ENCODE peak calls at places on chromosome 14, in four cellular contexts. R is pancreas, T is GM06990, P is H9. V is an unnamed sample.

GRCh38 chr14:75435473-75435872 is 7.7 kb downstream of the JDP2 start:
- DNase-seq in R (no peak), T (no peak), P (no peak), V (no peak)

GRCh38 chr14:53174918-53175317 is 21.8 kb upstream of the DDHD1 start:
- DNase-seq in R (no peak), T (no peak), P (no peak), V (no peak)

GRCh38 chr14:32578181-32578580 is 249.1 kb downstream of the AKAP6 start:
- DNase-seq in R (no peak), T (no peak), P (no peak), V (no peak)

GRCh38 chr14:39265032-39265431 is 31.3 kb downstream of the MIA2 start:
- DNase-seq in R (no peak), T (no peak), P (no peak), V (no peak)

GRCh38 chr14:93036652-93037341 is 78.9 kb downstream of the ITPK1 start:
- DNase-seq in R (no peak), T (no peak), P (no peak), V (no peak)

GRCh38 chr14:21498540-21499526 is 12.3 kb downstream of the METTL3 start:
- DNase-seq in R (no peak), T (no peak), P (no peak), V (no peak)

GRCh38 chr14:94571950-94572349 is 9.3 kb upstream of the SERPINA5 start:
- DNase-seq in R (peak; percentile 15), T (no peak), P (no peak), V (no peak)

GRCh38 chr14:72291908-72292688 is 359.9 kb downstream of the RGS6 start:
- DNase-seq in R (no peak), T (peak; percentile 25), P (no peak), V (no peak)

GRCh38 chr14:20343092-20343854 is at the start of gene PARP2:
- DNase-seq in R (peak; percentile 97), T (peak; percentile 99), P (peak; percentile 99), V (peak; percentile 81)

GRCh38 chr14:56895154-56895553 is 84.9 kb upstream of the OTX2 start:
- DNase-seq in R (no peak), T (no peak), P (no peak), V (no peak)

GRCh38 chr14:76219873-76220272 is 68.2 kb downstream of the GPATCH2L start:
- DNase-seq in R (no peak), T (no peak), P (no peak), V (no peak)

GRCh38 chr14:95206534-95206933 is 49.2 kb upstream of the DICER1 start:
- DNase-seq in R (no peak), T (no peak), P (no peak), V (no peak)

GRCh38 chr14:54278087-54278486 is 118.7 kb upstream of the CDKN3 start:
- DNase-seq in R (no peak), T (no peak), P (no peak), V (no peak)

GRCh38 chr14:56211844-56212243 is 93.6 kb downstream of the PELI2 start:
- DNase-seq in R (no peak), T (no peak), P (no peak), V (no peak)

GRCh38 chr14:80211143-80212024 is at the start of gene DIO2:
- DNase-seq in R (peak; percentile 19), T (no peak), P (peak; percentile 36), V (no peak)

GRCh38 chr14:96838449-96838848 is 41.3 kb downstream of the VRK1 start:
- DNase-seq in R (no peak), T (no peak), P (no peak), V (no peak)

GRCh38 chr14:103629503-103630121 is 601 bp downstream of the KLC1 start:
- DNase-seq in R (peak; percentile 38), T (peak; percentile 56), P (peak; percentile 51), V (no peak)

GRCh38 chr14:100604126-100604501 is 16.9 kb upstream of the BEGAIN start:
- DNase-seq in R (no peak), T (no peak), P (no peak), V (no peak)
- H3K27me3 ChIP-seq in R (no peaks in the 10 kb centered on the region), T (no peaks in the 10 kb centered on the region), P (no peaks in the 10 kb centered on the region), V (no peaks in the 10 kb centered on the region)

GRCh38 chr14:37566811-37567371 is 28.2 kb downstream of the FOXA1 start:
- DNase-seq in R (no peak), T (no peak), P (no peak), V (no peak)

GRCh38 chr14:37565550-37565949 is 29.5 kb downstream of the FOXA1 start:
- DNase-seq in R (no peak), T (no peak), P (no peak), V (no peak)

GRCh38 chr14:37573355-37573754 is 21.7 kb downstream of the FOXA1 start:
- DNase-seq in R (no peak), T (no peak), P (no peak), V (no peak)

GRCh38 chr14:37571391-37571790 is 23.7 kb downstream of the FOXA1 start:
- DNase-seq in R (no peak), T (no peak), P (no peak), V (no peak)

DNA sequence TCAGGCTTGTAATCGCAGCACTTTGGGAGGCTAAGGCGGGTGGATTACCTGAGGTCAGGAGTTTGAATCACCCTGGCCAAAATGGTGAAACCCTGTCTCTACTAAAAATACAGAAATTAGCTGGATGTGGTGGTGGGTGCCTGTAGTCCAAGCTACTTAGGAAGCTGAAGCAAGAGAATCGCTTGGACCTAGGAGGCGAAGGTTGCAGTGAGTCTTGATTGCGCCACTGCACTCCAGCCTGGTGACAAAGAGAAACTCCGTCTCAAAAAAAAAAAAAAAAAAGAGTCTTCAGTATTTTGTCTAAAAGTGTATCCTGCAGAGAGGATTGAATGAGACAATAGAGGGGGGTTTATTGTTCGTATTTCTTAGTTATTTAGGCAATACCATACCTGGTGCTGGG is 25.3 kb downstream of the FOXA1 start:
- DNase-seq in R (no peak), T (no peak), P (no peak), V (no peak)
- H3K27me3 ChIP-seq in R (no peaks in the 10 kb centered on the region), T (no peaks in the 10 kb centered on the region), P (no peaks in the 10 kb centered on the region), V (no peaks in the 10 kb centered on the region)

DNA sequence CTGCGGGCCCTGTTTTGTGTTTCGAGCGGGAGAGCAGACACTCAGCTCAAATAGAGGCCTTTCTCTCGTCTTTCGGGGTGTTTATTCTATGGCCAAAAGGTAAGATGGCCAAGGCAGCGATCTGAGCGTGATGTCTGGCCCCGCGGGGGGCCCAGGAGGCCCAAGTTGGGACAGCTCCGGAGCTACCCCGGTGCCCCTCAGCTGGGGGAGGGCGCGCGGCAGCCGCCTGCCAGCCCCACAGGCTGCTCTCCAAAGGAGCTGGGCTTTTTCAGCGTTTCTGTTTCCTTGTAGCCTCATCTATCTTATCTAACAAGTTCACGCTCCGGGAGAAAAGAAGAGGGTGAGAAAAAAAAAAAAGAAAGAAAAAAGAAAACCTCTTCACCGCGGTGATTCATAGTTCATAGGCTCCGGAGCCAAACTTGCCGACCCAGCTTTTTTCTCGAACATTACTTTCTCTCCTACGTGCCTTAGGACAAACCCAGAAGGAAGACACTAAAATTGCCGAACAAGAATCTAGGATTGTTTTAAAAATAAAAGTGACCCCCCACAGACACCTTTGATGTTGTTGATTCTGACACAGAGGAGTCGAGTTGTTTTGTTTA is 7.4 kb upstream of the FOXG1 start:
- DNase-seq in R (no peak), T (no peak), P (peak; percentile 48), V (no peak)
- H3K27me3 ChIP-seq in R (peaks cover 19% of the 10 kb centered on the region), T (no peaks in the 10 kb centered on the region), P (peaks cover 90% of the 10 kb centered on the region), V (peaks cover 86% of the 10 kb centered on the region)

GRCh38 chr14:36426836-36427235 is 93.2 kb downstream of the NKX2-1 start:
- DNase-seq in R (no peak), T (no peak), P (no peak), V (no peak)

GRCh38 chr14:36428350-36428749 is 91.7 kb downstream of the NKX2-1 start:
- DNase-seq in R (no peak), T (no peak), P (no peak), V (no peak)

GRCh38 chr14:36423430-36423829 is 96.6 kb downstream of the NKX2-1 start:
- DNase-seq in R (no peak), T (no peak), P (no peak), V (no peak)

GRCh38 chr14:36424478-36425102 is 95.4 kb downstream of the NKX2-1 start:
- DNase-seq in R (no peak), T (no peak), P (no peak), V (no peak)

DNA sequence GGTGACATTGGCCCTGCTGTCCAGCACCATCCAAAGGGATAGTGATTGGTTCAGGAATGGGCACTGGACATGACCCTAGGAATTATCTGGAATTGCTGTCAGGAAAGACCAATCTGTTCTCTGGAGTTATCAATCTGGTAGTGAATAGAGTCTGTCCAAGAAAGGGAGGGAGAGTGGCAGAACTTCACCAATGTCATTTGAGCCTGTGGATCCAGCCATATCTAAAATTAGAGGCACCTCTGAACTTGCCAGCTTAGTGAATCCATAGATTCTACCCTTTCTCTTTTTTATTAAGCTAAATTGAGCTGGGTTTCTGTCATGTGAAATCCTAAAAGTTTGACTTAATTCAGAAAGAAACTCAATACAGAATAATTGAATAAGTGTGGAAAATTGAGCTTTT is 93.9 kb downstream of the NKX2-1 start:
- DNase-seq in R (no peak), T (no peak), P (no peak), V (no peak)
- H3K27me3 ChIP-seq in R (no peaks in the 10 kb centered on the region), T (no peaks in the 10 kb centered on the region), P (no peaks in the 10 kb centered on the region), V (no peaks in the 10 kb centered on the region)

GRCh38 chr14:88955470-88955869 is 131.0 kb downstream of the TTC8 start:
- DNase-seq in R (no peak), T (no peak), P (no peak), V (no peak)
- H3K27me3 ChIP-seq in R (no peaks in the 10 kb centered on the region), T (no peaks in the 10 kb centered on the region), P (no peaks in the 10 kb centered on the region), V (peaks cover 3% of the 10 kb centered on the region)

V was measured in CD4-positive, alpha-beta T cell.